ENCODE peak calls at places on chromosome 14, in eight cellular contexts. C is CD8-positive, alpha-beta T cell; Q is fibroblast of villous mesenchyme; A is IMR-90; Z is MCF 10A; W is D721Med; G is cardiac fibroblast; F is stomach. X is an unnamed sample.

GRCh38 chr14:24058260-24058950 is 6.6 kb downstream of the CARMIL3 start:
- DNase-seq in G (peak), C (peak), W (peak), Z (peak), F (peak), A (peak), Q (peak), X (peak)

GRCh38 chr14:23067847-23068791 is 10.8 kb upstream of the CDH24 start:
- DNase-seq in W (no peak), C (no peak), A (no peak), Q (no peak), Z (no peak), F (no peak), G (no peak), X (no peak)

GRCh38 chr14:58815046-58815701 is 177.4 kb downstream of the DACT1 start:
- DNase-seq in A (peak), F (no peak), Z (no peak), C (no peak), Q (no peak), W (no peak), G (peak), X (no peak)

GRCh38 chr14:102988054-102988453 is 65.6 kb downstream of the AMN start:
- DNase-seq in F (no peak), A (no peak), C (no peak), G (no peak), W (no peak), Q (peak), Z (peak), X (no peak)

GRCh38 chr14:100591453-100592371 is 4.5 kb upstream of the BEGAIN start:
- DNase-seq in W (no peak), G (no peak), Q (no peak), Z (no peak), C (no peak), A (no peak), F (no peak), X (no peak)

GRCh38 chr14:103122578-103123127 is 608 bp upstream of the TNFAIP2 start:
- DNase-seq in Z (no peak), G (no peak), A (no peak), C (peak), Q (no peak), W (no peak), F (no peak), X (no peak)

GRCh38 chr14:67285876-67286452 is 44.7 kb downstream of the PALS1 start:
- DNase-seq in A (peak), Z (peak), C (no peak), F (no peak), W (no peak), G (peak), Q (peak), X (no peak)

GRCh38 chr14:82411373-82411772 is 877.7 kb upstream of the SEL1L start:
- DNase-seq in F (no peak), Z (no peak), G (no peak), C (no peak), W (no peak), A (no peak), Q (no peak), X (no peak)

GRCh38 chr14:29311983-29312382 is 545.4 kb downstream of the FOXG1 start:
- DNase-seq in C (no peak), W (no peak), G (no peak), Z (no peak), Q (peak), A (peak), F (no peak), X (no peak)

GRCh38 chr14:79581912-79582576 is 629.3 kb downstream of the DIO2 start:
- DNase-seq in C (no peak), G (no peak), F (no peak), W (no peak), Z (no peak), A (peak), Q (no peak), X (no peak)

GRCh38 chr14:32648434-32648833 is 290.2 kb upstream of the NPAS3 start:
- DNase-seq in Z (peak), G (peak), W (no peak), Q (peak), A (peak), C (no peak), F (no peak), X (no peak)

GRCh38 chr14:99968931-99969330 is 96.3 kb upstream of the EVL start:
- DNase-seq in W (no peak), Z (no peak), G (peak), F (no peak), Q (no peak), C (no peak), A (peak), X (no peak)

GRCh38 chr14:33986804-33987203 is 35.9 kb upstream of the EGLN3 start:
- DNase-seq in Q (peak), Z (peak), W (no peak), C (no peak), G (peak), A (peak), F (no peak), X (no peak)

GRCh38 chr14:23351681-23352505 is 794 bp downstream of the SLC22A17 start:
- DNase-seq in G (no peak), Z (no peak), Q (peak), W (peak), C (no peak), A (no peak), F (no peak), X (peak)

GRCh38 chr14:28785096-28785952 is 18.7 kb downstream of the FOXG1 start:
- DNase-seq in Q (no peak), A (peak), F (no peak), Z (no peak), W (no peak), G (peak), C (no peak), X (no peak)

GRCh38 chr14:22850944-22851790 is 14.8 kb downstream of the MMP14 start:
- DNase-seq in A (peak), G (peak), Q (peak), W (no peak), Z (peak), F (peak), C (no peak), X (no peak)

GRCh38 chr14:63770187-63770807 is 42.4 kb upstream of the SGPP1 start:
- DNase-seq in F (peak), Q (peak), C (peak), A (peak), Z (peak), W (no peak), G (peak), X (peak)

GRCh38 chr14:75981426-75981825 is 369 bp downstream of the TGFB3 start:
- DNase-seq in F (no peak), Q (no peak), Z (no peak), C (peak), G (no peak), W (no peak), A (no peak), X (no peak)

GRCh38 chr14:102554835-102555819 is 37.3 kb upstream of the RCOR1 start:
- DNase-seq in G (peak), C (peak), Z (no peak), A (no peak), W (no peak), F (peak), Q (peak), X (peak)

GRCh38 chr14:47675489-47676300 is at the start of gene MDGA2:
- DNase-seq in C (no peak), Z (no peak), F (no peak), A (no peak), G (no peak), W (no peak), Q (no peak), X (peak)

GRCh38 chr14:81172881-81173280 is 47.9 kb downstream of the GTF2A1 start:
- DNase-seq in C (no peak), F (no peak), G (no peak), Q (no peak), A (peak), Z (no peak), W (no peak), X (no peak)

GRCh38 chr14:51609987-51610283 is 41.8 kb upstream of the FRMD6 start:
- DNase-seq in W (no peak), Z (peak), Q (no peak), A (peak), C (no peak), G (peak), F (no peak), X (no peak)

GRCh38 chr14:72532686-72533454 is 361.0 kb downstream of the DPF3 start:
- DNase-seq in Q (no peak), C (no peak), W (no peak), F (no peak), A (no peak), Z (no peak), G (no peak), X (no peak)

GRCh38 chr14:34741840-34742239 is 27.4 kb upstream of the CFL2 start:
- DNase-seq in C (no peak), Z (no peak), Q (no peak), G (no peak), F (no peak), W (no peak), A (no peak), X (no peak)

GRCh38 chr14:89215166-89215940 is 201.7 kb downstream of the FOXN3 start:
- DNase-seq in Q (no peak), F (no peak), A (no peak), C (no peak), Z (no peak), G (peak), W (no peak), X (no peak)

GRCh38 chr14:22802860-22803562 is 12.2 kb downstream of the SLC7A7 start:
- DNase-seq in Z (no peak), A (peak), Q (no peak), F (no peak), G (no peak), W (no peak), C (no peak), X (no peak)

GRCh38 chr14:100617715-100618693 is 30.8 kb upstream of the BEGAIN start:
- DNase-seq in Z (no peak), W (no peak), Q (no peak), C (no peak), F (no peak), A (no peak), G (peak), X (no peak)

GRCh38 chr14:103427485-103428443 is 42.5 kb downstream of the MARK3 start:
- DNase-seq in A (peak), W (no peak), Q (peak), F (no peak), Z (peak), C (no peak), G (peak), X (no peak)

GRCh38 chr14:71105177-71105576 is 197.9 kb downstream of the PCNX1 start:
- DNase-seq in Z (no peak), Q (no peak), G (no peak), W (no peak), F (no peak), C (no peak), A (no peak), X (no peak)

GRCh38 chr14:25537846-25538455 is 488.0 kb upstream of the STXBP6 start:
- DNase-seq in C (no peak), Q (no peak), W (peak), F (peak), Z (no peak), G (no peak), A (no peak), X (peak)

GRCh38 chr14:22478670-22479069 is 110.4 kb downstream of the DAD1 start:
- DNase-seq in G (peak), F (no peak), W (no peak), Z (no peak), A (no peak), Q (no peak), C (no peak), X (no peak)

GRCh38 chr14:102949801-102950451 is 27.5 kb downstream of the AMN start:
- DNase-seq in Z (no peak), W (no peak), C (no peak), A (peak), G (no peak), Q (no peak), F (peak), X (no peak)

GRCh38 chr14:103563089-103563620 is 395 bp downstream of the COA8 start:
- DNase-seq in Z (peak), Q (no peak), A (no peak), G (no peak), F (peak), C (no peak), W (no peak), X (no peak)

GRCh38 chr14:104970231-104971068 is 7.7 kb downstream of the AHNAK2 start:
- DNase-seq in C (no peak), F (peak), G (peak), Z (peak), A (peak), W (no peak), Q (peak), X (no peak)

GRCh38 chr14:76882646-76883045 is 56.4 kb downstream of the LRRC74A start:
- DNase-seq in Q (no peak), F (no peak), G (no peak), A (no peak), Z (no peak), C (no peak), W (no peak), X (no peak)

GRCh38 chr14:72888202-72888601 is 5.7 kb downstream of the DPF3 start:
- DNase-seq in Q (peak), A (no peak), F (no peak), G (no peak), W (no peak), Z (no peak), C (no peak), X (no peak)

GRCh38 chr14:96962337-96962736 is 165.2 kb downstream of the VRK1 start:
- DNase-seq in W (no peak), F (no peak), G (no peak), A (no peak), Q (no peak), Z (no peak), C (no peak), X (no peak)

GRCh38 chr14:52729585-52729924 is 411 bp upstream of the STYX start:
- DNase-seq in W (no peak), F (no peak), Q (no peak), G (no peak), A (no peak), Z (no peak), C (no peak), X (no peak)

GRCh38 chr14:52729925-52730707 is at the start of gene STYX:
- DNase-seq in G (peak), C (peak), Q (peak), F (peak), W (peak), Z (peak), A (peak), X (peak)

GRCh38 chr14:52723514-52724359 is 6.2 kb upstream of the STYX start:
- DNase-seq in Z (no peak), F (no peak), C (no peak), W (no peak), G (no peak), Q (no peak), A (no peak), X (no peak)

GRCh38 chr14:52724360-52724644 is 5.7 kb upstream of the STYX start:
- DNase-seq in C (no peak), Q (no peak), G (no peak), Z (no peak), W (no peak), F (no peak), A (no peak), X (no peak)
- TF ChIP-seq CTCF in C (no peak), Q (no peak), G (no peak), Z (no peak), W (no peak), F (no peak), A (no peak), X (no peak)

DNA sequence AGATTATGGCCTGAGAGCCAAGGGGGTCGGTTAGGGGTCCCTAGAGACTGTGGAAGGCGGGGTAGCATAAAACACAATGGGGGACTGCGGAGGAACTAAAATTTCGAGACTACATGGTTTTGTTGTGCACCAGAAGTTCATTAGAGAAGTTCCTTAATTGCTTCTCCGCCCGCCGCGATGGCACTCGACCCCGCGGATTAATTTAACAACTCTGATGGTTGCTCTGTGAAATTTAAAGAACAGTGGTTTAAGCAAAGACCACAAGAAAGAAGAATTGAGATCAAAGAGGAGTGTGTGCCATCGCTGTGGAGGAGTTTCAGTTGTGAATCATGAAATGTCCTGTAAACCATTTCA is 1.4 kb upstream of the CCDC88C start:
- DNase-seq in Z (no peak), C (peak), W (no peak), F (peak), G (no peak), Q (no peak), A (no peak), X (no peak)
- TF ChIP-seq CTCF in Z (no peak), C (peak), W (no peak), F (no peak), G (no peak), Q (no peak), A (no peak), X (peak)

GRCh38 chr14:65069874-65070709 is 32.2 kb downstream of the MAX start:
- DNase-seq in C (no peak), Z (no peak), G (no peak), A (no peak), Q (no peak), W (no peak), F (peak), X (no peak)
- TF ChIP-seq CTCF in C (no peak), Z (no peak), G (no peak), A (no peak), Q (no peak), W (no peak), F (no peak), X (no peak)

GRCh38 chr14:69632154-69632553 is 20.8 kb downstream of the SUSD6 start:
- DNase-seq in A (no peak), G (no peak), W (no peak), C (no peak), Z (no peak), F (no peak), Q (no peak), X (no peak)
- TF ChIP-seq CTCF in A (no peak), G (no peak), W (no peak), C (no peak), Z (no peak), F (no peak), Q (no peak), X (no peak)

GRCh38 chr14:30445852-30446251 is 113.1 kb upstream of the G2E3 start:
- DNase-seq in A (no peak), Z (no peak), Q (no peak), C (no peak), W (no peak), G (no peak), F (no peak), X (no peak)

GRCh38 chr14:30444451-30444850 is 114.5 kb upstream of the G2E3 start:
- DNase-seq in C (no peak), F (no peak), A (no peak), Z (no peak), Q (no peak), G (no peak), W (no peak), X (no peak)

GRCh38 chr14:30440986-30441385 is 118.0 kb upstream of the G2E3 start:
- DNase-seq in A (no peak), W (no peak), Q (no peak), G (no peak), F (no peak), Z (no peak), C (no peak), X (no peak)

GRCh38 chr14:30445394-30445793 is 113.6 kb upstream of the G2E3 start:
- DNase-seq in F (no peak), A (no peak), Z (no peak), Q (no peak), G (no peak), W (no peak), C (no peak), X (no peak)

DNA sequence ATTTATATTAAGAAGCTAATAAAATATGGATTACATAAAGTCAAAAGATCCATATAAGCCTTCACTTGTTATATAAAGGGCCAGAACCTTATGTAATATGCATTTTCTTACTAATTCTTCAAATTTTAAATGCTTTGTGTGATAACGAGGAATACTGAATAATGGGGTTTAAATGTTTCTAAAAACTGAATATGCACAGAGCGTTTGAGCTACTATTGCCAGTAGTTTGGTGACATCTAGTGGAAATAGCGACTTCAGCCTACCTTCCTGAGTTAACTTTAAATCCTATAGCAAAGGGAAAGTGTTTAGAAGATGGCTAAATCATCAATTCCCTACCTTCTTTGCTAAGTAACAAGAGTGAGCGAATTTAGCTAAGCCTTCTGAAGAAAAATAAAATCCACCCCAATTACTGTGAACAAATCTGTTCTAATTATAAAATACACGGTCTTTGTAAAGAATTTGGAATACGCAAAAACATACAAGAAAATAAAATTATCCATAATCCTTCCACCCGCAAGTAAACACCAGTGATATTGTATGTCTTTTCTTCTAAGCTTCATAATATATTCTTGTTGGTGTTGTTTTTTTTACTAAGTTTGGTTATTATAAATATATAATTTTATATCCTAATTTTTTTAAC is 115.5 kb upstream of the G2E3 start:
- DNase-seq in A (peak), F (no peak), C (no peak), W (no peak), G (peak), Q (peak), Z (peak), X (no peak)
- TF ChIP-seq CTCF in A (peak), F (no peak), C (no peak), W (peak), G (peak), Q (peak), Z (peak), X (peak)

DNA sequence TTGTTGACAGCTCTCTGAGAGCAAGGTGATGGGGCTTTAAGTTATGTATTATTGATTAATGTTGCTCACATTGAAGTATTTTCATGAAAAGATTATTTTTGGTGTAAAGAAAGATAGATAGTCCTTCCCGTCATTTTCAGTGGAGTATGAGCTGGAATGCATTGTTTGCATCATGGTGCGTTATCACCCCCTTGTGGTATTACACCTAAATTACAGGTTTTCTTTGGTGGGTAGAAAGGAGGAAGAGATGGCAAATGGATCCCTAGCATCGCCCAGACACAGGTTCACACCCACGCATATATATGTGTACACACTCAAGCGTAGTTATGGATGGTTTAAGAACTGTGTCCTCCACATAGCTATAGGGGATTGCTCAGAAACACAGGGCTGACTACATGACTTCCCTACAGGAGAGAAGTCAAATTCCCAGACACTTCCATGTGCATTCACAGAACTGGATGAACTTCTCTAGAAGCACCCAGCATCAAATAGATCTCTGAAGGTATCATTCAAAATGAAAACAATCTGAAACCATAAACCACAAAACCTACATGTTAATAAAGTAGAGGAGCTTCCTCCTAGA is 14.4 kb upstream of the SERPINA10 start:
- DNase-seq in C (no peak), G (no peak), Q (no peak), F (no peak), Z (peak), W (no peak), A (no peak), X (no peak)
- TF ChIP-seq CTCF in C (no peak), G (peak), Q (no peak), F (no peak), Z (peak), W (peak), A (peak), X (peak)

GRCh38 chr14:90461425-90461824 is 64.6 kb downstream of the CALM1 start:
- DNase-seq in G (no peak), C (no peak), F (no peak), A (no peak), Z (peak), W (no peak), Q (no peak), X (no peak)
- TF ChIP-seq CTCF in G (no peak), C (no peak), F (no peak), A (no peak), Z (no peak), W (no peak), Q (no peak), X (no peak)

GRCh38 chr14:55111122-55111705 is 17.8 kb upstream of the LGALS3 start:
- DNase-seq in G (no peak), A (no peak), C (no peak), F (no peak), Z (no peak), W (no peak), Q (no peak), X (no peak)
- TF ChIP-seq CTCF in G (no peak), A (no peak), C (no peak), F (no peak), Z (no peak), W (no peak), Q (no peak), X (peak)